ENCODE peak calls at places on chromosomes 12 and 14, in nine cellular contexts. O is SK-MEL-5; C is cardiac muscle cell; Z is NCI-H187; I is astrocyte; N is stimulated activated CD4-positive, alpha-beta T cell treated with anti-CD3 and anti-CD28 coated beads, Interleukin-2, amount 100 ng/mL, for 48 hours; W is T follicular helper cell; R is neuronal stem cell; H is activated CD4-positive, alpha-beta T cell treated with anti-CD3 and anti-CD28 coated beads, Interleukin-2, amount 50 U/mL, for 1 hour. T is an unnamed sample.
A peak's percentile ranks its signal among the peaks of the same experiment; 100 is the strongest.

GRCh38 chr12:24478254-24478653 is 470.6 kb downstream of the BCAT1 start:
- DNase-seq in O (no peak), C (no peak), Z (no peak), I (peak; percentile 15), N (no peak), W (no peak), R (no peak), H (no peak), T (no peak)

GRCh38 chr12:53737951-53738833 is 10.9 kb upstream of the CALCOCO1 start:
- DNase-seq in O (no peak), C (no peak), Z (peak; percentile 5), I (no peak), N (no peak), W (peak; percentile 34), R (no peak), H (peak; percentile 47), T (peak; percentile 80)

GRCh38 chr12:102463659-102464249 is 16.6 kb downstream of the IGF1 start:
- DNase-seq in O (no peak), C (no peak), Z (no peak), I (no peak), N (no peak), W (no peak), R (no peak), H (no peak), T (no peak)

GRCh38 chr14:68891851-68892660 is 87.0 kb downstream of the ACTN1 start:
- DNase-seq in O (no peak), C (no peak), Z (no peak), I (peak; percentile 70), N (no peak), W (no peak), R (no peak), H (no peak), T (peak; percentile 60)

GRCh38 chr12:120905856-120906384 is 1.8 kb upstream of the SPPL3 start:
- DNase-seq in O (no peak), C (no peak), Z (no peak), I (no peak), N (no peak), W (no peak), R (no peak), H (no peak), T (no peak)

GRCh38 chr12:88922816-88923215 is 342.5 kb upstream of the KITLG start:
- DNase-seq in O (no peak), C (no peak), Z (no peak), I (peak; percentile 39), N (no peak), W (no peak), R (no peak), H (no peak), T (no peak)

GRCh38 chr12:88242161-88242925 is 100.2 kb downstream of the TMTC3 start:
- DNase-seq in O (peak; percentile 45), C (no peak), Z (no peak), I (peak; percentile 99), N (no peak), W (no peak), R (no peak), H (no peak), T (no peak)

GRCh38 chr14:92969470-92970232 is 46.7 kb downstream of the CHGA start:
- DNase-seq in O (no peak), C (no peak), Z (no peak), I (no peak), N (no peak), W (no peak), R (no peak), H (no peak), T (peak; percentile 86)

GRCh38 chr14:64704743-64705405 is 650 bp downstream of the PLEKHG3 start:
- DNase-seq in O (no peak), C (peak; percentile 58), Z (no peak), I (no peak), N (no peak), W (no peak), R (no peak), H (no peak), T (peak; percentile 85)

GRCh38 chr12:75482636-75483035 is 2.1 kb downstream of the GLIPR1 start:
- DNase-seq in O (no peak), C (no peak), Z (no peak), I (no peak), N (no peak), W (no peak), R (no peak), H (no peak), T (no peak)

T was measured in kidney.